ENCODE peak calls at places on chromosomes 7 and 10, in four cellular contexts. One of them, this sample, is unnamed.

GRCh38 chr7:151692721-151693120 is 173.0 kb upstream of the RHEB start:
- DNase-seq in GM23338: no peak
- DNase-seq in spleen: peak
- DNase-seq in breast epithelium: no peak
- DNase-seq in this sample: no peak

GRCh38 chr10:50416885-50417284 is 165.6 kb upstream of the ASAH2 start:
- DNase-seq in GM23338: no peak
- DNase-seq in spleen: no peak
- DNase-seq in breast epithelium: no peak
- DNase-seq in this sample: no peak

GRCh38 chr10:53898532-53898931 is 902.5 kb downstream of the PCDH15 start:
- DNase-seq in GM23338: no peak
- DNase-seq in spleen: no peak
- DNase-seq in breast epithelium: no peak
- DNase-seq in this sample: no peak

GRCh38 chr7:7920481-7920880 is 48.1 kb upstream of the GLCCI1 start:
- DNase-seq in GM23338: peak
- DNase-seq in spleen: no peak
- DNase-seq in breast epithelium: no peak
- DNase-seq in this sample: no peak

GRCh38 chr10:118918689-118919088 is 110.8 kb upstream of the NANOS1 start:
- DNase-seq in GM23338: no peak
- DNase-seq in spleen: no peak
- DNase-seq in breast epithelium: no peak
- DNase-seq in this sample: no peak

GRCh38 chr10:96188911-96189310 is 58.8 kb downstream of the ZNF518A start:
- DNase-seq in GM23338: no peak
- DNase-seq in spleen: no peak
- DNase-seq in breast epithelium: no peak
- DNase-seq in this sample: no peak

GRCh38 chr7:72281325-72281724 is 130.8 kb downstream of the CALN1 start:
- DNase-seq in GM23338: no peak
- DNase-seq in spleen: no peak
- DNase-seq in breast epithelium: no peak
- DNase-seq in this sample: no peak

GRCh38 chr7:126690104-126690503 is 562.6 kb downstream of the GRM8 start:
- DNase-seq in GM23338: no peak
- DNase-seq in spleen: no peak
- DNase-seq in breast epithelium: no peak
- DNase-seq in this sample: no peak

GRCh38 chr7:136923111-136923510 is 54.7 kb downstream of the CHRM2 start:
- DNase-seq in GM23338: no peak
- DNase-seq in spleen: no peak
- DNase-seq in breast epithelium: no peak
- DNase-seq in this sample: no peak

GRCh38 chr7:149683898-149684297 is 89.5 kb downstream of the ZNF467 start:
- DNase-seq in GM23338: no peak
- DNase-seq in spleen: no peak
- DNase-seq in breast epithelium: no peak
- DNase-seq in this sample: no peak

GRCh38 chr7:47067215-47067614 is 514.7 kb downstream of the TNS3 start:
- DNase-seq in GM23338: no peak
- DNase-seq in spleen: no peak
- DNase-seq in breast epithelium: no peak
- DNase-seq in this sample: no peak

GRCh38 chr7:55546826-55547225 is 25.5 kb downstream of the VOPP1 start:
- DNase-seq in GM23338: no peak
- DNase-seq in spleen: no peak
- DNase-seq in breast epithelium: peak
- DNase-seq in this sample: peak

GRCh38 chr10:48710647-48711046 is 26.0 kb downstream of the WDFY4 start:
- DNase-seq in GM23338: no peak
- DNase-seq in spleen: no peak
- DNase-seq in breast epithelium: no peak
- DNase-seq in this sample: no peak

GRCh38 chr7:24948739-24949138 is 31.2 kb downstream of the OSBPL3 start:
- DNase-seq in GM23338: no peak
- DNase-seq in spleen: no peak
- DNase-seq in breast epithelium: no peak
- DNase-seq in this sample: no peak

GRCh38 chr10:76733441-76733840 is 904.2 kb downstream of the KCNMA1 start:
- DNase-seq in GM23338: no peak
- DNase-seq in spleen: no peak
- DNase-seq in breast epithelium: no peak
- DNase-seq in this sample: no peak

GRCh38 chr10:132271458-132272011 is 36.2 kb downstream of the STK32C start:
- DNase-seq in GM23338: no peak
- DNase-seq in spleen: peak
- DNase-seq in breast epithelium: no peak
- DNase-seq in this sample: peak

GRCh38 chr7:25305831-25306230 is 77.5 kb upstream of the NPVF start:
- DNase-seq in GM23338: no peak
- DNase-seq in spleen: no peak
- DNase-seq in breast epithelium: no peak
- DNase-seq in this sample: no peak

GRCh38 chr10:130038019-130038555 is 72.5 kb downstream of the C10orf143 start:
- DNase-seq in GM23338: no peak
- DNase-seq in spleen: no peak
- DNase-seq in breast epithelium: no peak
- DNase-seq in this sample: no peak

GRCh38 chr7:53094827-53095226 is 59.4 kb downstream of the POM121L12 start:
- DNase-seq in GM23338: no peak
- DNase-seq in spleen: no peak
- DNase-seq in breast epithelium: no peak
- DNase-seq in this sample: no peak

GRCh38 chr10:70233939-70234300 is 691 bp upstream of the PPA1 start:
- DNase-seq in GM23338: no peak
- DNase-seq in spleen: no peak
- DNase-seq in breast epithelium: no peak
- DNase-seq in this sample: no peak

GRCh38 chr10:96502561-96503267 is 11.0 kb downstream of the TLL2 start:
- DNase-seq in GM23338: no peak
- DNase-seq in spleen: no peak
- DNase-seq in breast epithelium: no peak
- DNase-seq in this sample: no peak

GRCh38 chr7:158574308-158575036 is 13.2 kb downstream of the PTPRN2 start:
- DNase-seq in GM23338: no peak
- DNase-seq in spleen: peak
- DNase-seq in breast epithelium: no peak
- DNase-seq in this sample: no peak

GRCh38 chr7:137936509-137937201 is 65.2 kb downstream of the CREB3L2 start:
- DNase-seq in GM23338: no peak
- DNase-seq in spleen: no peak
- DNase-seq in breast epithelium: no peak
- DNase-seq in this sample: no peak

GRCh38 chr10:63236113-63236935 is 103.2 kb downstream of the NRBF2 start:
- DNase-seq in GM23338: no peak
- DNase-seq in spleen: no peak
- DNase-seq in breast epithelium: no peak
- DNase-seq in this sample: no peak

GRCh38 chr10:11830836-11831519 is 7.8 kb downstream of the PROSER2 start:
- DNase-seq in GM23338: no peak
- DNase-seq in spleen: no peak
- DNase-seq in breast epithelium: no peak
- DNase-seq in this sample: no peak

GRCh38 chr10:21047511-21047910 is 150.4 kb upstream of the NEBL start:
- DNase-seq in GM23338: no peak
- DNase-seq in spleen: no peak
- DNase-seq in breast epithelium: no peak
- DNase-seq in this sample: no peak

GRCh38 chr10:44864042-44864436 is 47.1 kb upstream of the TMEM72 start:
- DNase-seq in GM23338: peak
- DNase-seq in spleen: no peak
- DNase-seq in breast epithelium: peak
- DNase-seq in this sample: no peak

GRCh38 chr7:92058040-92058439 is 76.2 kb downstream of the CYP51A1 start:
- DNase-seq in GM23338: no peak
- DNase-seq in spleen: no peak
- DNase-seq in breast epithelium: no peak
- DNase-seq in this sample: no peak

GRCh38 chr10:85682621-85683020 is 684.0 kb downstream of the GRID1 start:
- DNase-seq in GM23338: no peak
- DNase-seq in spleen: no peak
- DNase-seq in breast epithelium: no peak
- DNase-seq in this sample: no peak

GRCh38 chr10:60175418-60175817 is 214.3 kb downstream of the ANK3 start:
- DNase-seq in GM23338: no peak
- DNase-seq in spleen: no peak
- DNase-seq in breast epithelium: no peak
- DNase-seq in this sample: no peak

GRCh38 chr7:98452791-98453190 is 51.9 kb upstream of the BAIAP2L1 start:
- DNase-seq in GM23338: no peak
- DNase-seq in spleen: no peak
- DNase-seq in breast epithelium: no peak
- DNase-seq in this sample: no peak

GRCh38 chr10:71131508-71132088 is 80.8 kb upstream of the UNC5B start:
- DNase-seq in GM23338: no peak
- DNase-seq in spleen: no peak
- DNase-seq in breast epithelium: no peak
- DNase-seq in this sample: peak

DNA sequence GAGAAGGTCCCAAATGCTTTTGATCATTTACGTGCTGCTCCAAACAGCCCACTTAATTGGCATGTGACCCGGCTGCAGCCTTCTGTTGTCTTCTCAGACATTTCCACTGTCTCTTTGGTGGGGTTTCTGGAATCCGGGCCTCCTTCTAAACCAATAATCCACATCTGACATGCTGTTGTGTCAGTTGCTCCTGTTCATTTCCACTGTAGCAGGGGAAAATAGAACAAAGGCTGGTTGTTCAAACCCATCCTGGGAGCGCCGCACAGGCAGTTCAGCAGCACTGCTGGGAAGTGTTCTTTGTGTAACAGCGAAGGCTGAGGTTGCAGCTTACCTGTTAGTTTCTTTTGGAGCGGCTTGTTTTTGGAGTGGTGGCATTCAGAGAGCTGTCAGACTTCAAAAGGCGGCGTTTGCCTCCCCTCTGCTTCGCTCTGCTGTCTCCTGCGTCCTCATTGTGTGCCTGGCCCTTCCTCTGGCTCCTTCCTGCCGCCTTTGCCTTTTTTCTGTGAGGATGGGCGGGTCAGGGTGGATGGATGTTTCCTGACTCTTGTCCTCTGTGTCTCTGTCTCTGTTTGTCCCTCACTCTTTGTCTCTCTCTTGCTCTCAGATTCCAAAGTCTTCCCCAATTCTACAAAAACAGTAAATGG is 149.5 kb downstream of the SNX10 start:
- DNase-seq in GM23338: peak
- DNase-seq in spleen: no peak
- DNase-seq in breast epithelium: no peak
- DNase-seq in this sample: no peak
- TF ChIP-seq POLR2AphosphoS5 in GM23338: no peak
- TF ChIP-seq POLR2AphosphoS5 in spleen: no peak
- TF ChIP-seq POLR2AphosphoS5 in breast epithelium: no peak
- TF ChIP-seq POLR2AphosphoS5 in this sample: no peak

GRCh38 chr7:102268635-102269034 is 18.0 kb upstream of the SH2B2 start:
- DNase-seq in GM23338: no peak
- DNase-seq in spleen: no peak
- DNase-seq in breast epithelium: no peak
- DNase-seq in this sample: no peak
- H3K4me3 ChIP-seq in GM23338: no peak
- H3K4me3 ChIP-seq in spleen: no peak
- H3K4me3 ChIP-seq in breast epithelium: no peak
- H3K4me3 ChIP-seq in this sample: no peak

GRCh38 chr7:117479480-117480224 is at the start of gene CFTR:
- DNase-seq in GM23338: peak
- DNase-seq in spleen: no peak
- DNase-seq in breast epithelium: no peak
- DNase-seq in this sample: peak
- TF ChIP-seq POLR2AphosphoS5 in GM23338: no peak
- TF ChIP-seq POLR2AphosphoS5 in spleen: no peak
- TF ChIP-seq POLR2AphosphoS5 in breast epithelium: no peak
- TF ChIP-seq POLR2AphosphoS5 in this sample: no peak

DNA sequence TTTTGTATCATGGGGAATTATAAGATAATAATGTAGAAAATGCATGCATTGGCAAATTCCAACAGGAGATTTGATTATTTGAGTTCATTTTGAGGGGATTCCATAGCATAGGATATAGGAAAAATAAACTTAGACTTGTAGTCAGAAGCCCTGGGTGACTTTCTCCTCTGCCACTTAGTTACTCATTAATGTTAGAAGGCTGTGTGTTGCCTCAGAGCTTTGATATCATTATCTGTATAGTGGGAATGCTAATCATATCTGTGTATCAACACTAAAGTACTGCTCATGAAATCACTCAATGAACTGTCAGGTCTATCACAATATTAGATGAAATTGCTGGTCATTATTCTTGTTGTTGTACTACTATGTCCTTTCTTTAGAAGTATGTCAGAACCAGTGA is 23.0 kb upstream of the TEX47 start:
- DNase-seq in GM23338: no peak
- DNase-seq in spleen: no peak
- DNase-seq in breast epithelium: no peak
- DNase-seq in this sample: no peak
- H3K4me3 ChIP-seq in GM23338: no peak
- H3K4me3 ChIP-seq in spleen: no peak
- H3K4me3 ChIP-seq in breast epithelium: no peak
- H3K4me3 ChIP-seq in this sample: no peak

DNA sequence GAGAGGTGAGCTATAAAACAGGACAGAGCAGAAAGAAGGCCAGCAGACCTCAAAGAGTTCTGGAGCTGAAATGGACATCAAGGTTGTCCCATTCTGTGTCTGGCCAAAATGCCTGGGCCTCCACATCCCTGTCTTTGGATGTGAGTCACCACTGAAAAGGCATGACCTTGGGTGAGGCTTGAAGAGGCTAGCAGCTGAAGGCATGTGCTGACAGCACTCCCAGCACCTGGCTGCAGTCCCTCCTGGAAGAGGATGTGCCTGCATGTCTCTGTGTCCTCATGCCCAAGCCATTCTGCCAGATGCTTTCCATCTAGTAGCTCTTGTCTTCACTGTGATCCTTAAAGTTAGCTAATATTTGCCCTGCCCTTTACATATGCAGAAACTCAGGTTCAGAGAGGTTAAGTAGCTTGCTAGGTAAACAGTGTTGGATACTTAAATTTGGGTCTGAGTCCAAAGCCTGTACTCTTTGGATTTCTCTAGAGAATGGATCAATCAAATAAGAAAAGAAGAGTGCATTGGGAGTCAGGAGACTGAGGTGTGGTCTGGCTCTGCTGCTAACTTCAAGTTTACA is 35.8 kb downstream of the HECW1 start:
- DNase-seq in GM23338: no peak
- DNase-seq in spleen: no peak
- DNase-seq in breast epithelium: no peak
- DNase-seq in this sample: no peak
- TF ChIP-seq POLR2AphosphoS5 in GM23338: no peak
- TF ChIP-seq POLR2AphosphoS5 in spleen: no peak
- TF ChIP-seq POLR2AphosphoS5 in breast epithelium: no peak
- TF ChIP-seq POLR2AphosphoS5 in this sample: no peak

This sample was measured in suprapubic skin.